ENCODE peak calls at places on chromosomes 1 and 21, in four cellular contexts. Z is cardiac fibroblast, T is progenitor cell of endocrine pancreas, L is pancreas. G is an unnamed sample.

GRCh38 chr21:38376693-38377092 is 119.9 kb downstream of the KCNJ15 start:
- DNase-seq in Z (no peak), T (no peak), L (no peak), G (no peak)

GRCh38 chr21:37984416-37984815 is 68.2 kb upstream of the KCNJ6 start:
- DNase-seq in Z (no peak), T (no peak), L (no peak), G (no peak)

GRCh38 chr1:228919919-228920318 is 184.6 kb downstream of the RHOU start:
- DNase-seq in Z (no peak), T (no peak), L (no peak), G (no peak)

GRCh38 chr1:26043765-26044164 is 2.2 kb downstream of the SLC30A2 start:
- DNase-seq in Z (no peak), T (no peak), L (no peak), G (no peak)

GRCh38 chr1:194477908-194478307 is 1291.5 kb upstream of the B3GALT2 start:
- DNase-seq in Z (no peak), T (no peak), L (no peak), G (no peak)

GRCh38 chr21:42496839-42497202 is 797 bp upstream of the RSPH1 start:
- DNase-seq in Z (no peak), T (no peak), L (no peak), G (no peak)

GRCh38 chr1:183580281-183580682 is 10.0 kb downstream of the NCF2 start:
- DNase-seq in Z (peak; percentile 23), T (no peak), L (no peak), G (no peak)

GRCh38 chr1:34113362-34113761 is 51.7 kb downstream of the CSMD2 start:
- DNase-seq in Z (no peak), T (no peak), L (no peak), G (no peak)

GRCh38 chr1:198647055-198647454 is 8.2 kb downstream of the PTPRC start:
- DNase-seq in Z (no peak), T (no peak), L (no peak), G (no peak)

GRCh38 chr1:91613594-91613993 is 112.9 kb downstream of the CDC7 start:
- DNase-seq in Z (no peak), T (no peak), L (no peak), G (no peak)

GRCh38 chr1:89887270-89887669 is 66.4 kb downstream of the LRRC8D start:
- DNase-seq in Z (peak; percentile 81), T (no peak), L (no peak), G (no peak)

GRCh38 chr1:58852731-58853485 is 69.1 kb upstream of the JUN start:
- DNase-seq in Z (no peak), T (no peak), L (no peak), G (no peak)

GRCh38 chr1:39676951-39677350 is 5.0 kb upstream of the NT5C1A start:
- DNase-seq in Z (no peak), T (no peak), L (no peak), G (no peak)

GRCh38 chr1:30705673-30706072 is 17.7 kb downstream of the MATN1 start:
- DNase-seq in Z (no peak), T (no peak), L (no peak), G (no peak)

GRCh38 chr1:30707412-30708360 is 15.7 kb downstream of the MATN1 start:
- DNase-seq in Z (peak; percentile 71), T (peak; percentile 72), L (peak; percentile 90), G (no peak)

GRCh38 chr1:30706528-30706927 is 16.9 kb downstream of the MATN1 start:
- DNase-seq in Z (peak; percentile 52), T (no peak), L (peak; percentile 78), G (no peak)

GRCh38 chr1:30710407-30710806 is 13.0 kb downstream of the MATN1 start:
- DNase-seq in Z (no peak), T (no peak), L (no peak), G (no peak)

GRCh38 chr1:30708361-30708728 is 15.0 kb downstream of the MATN1 start:
- DNase-seq in Z (no peak), T (no peak), L (no peak), G (no peak)
- TF ChIP-seq CTCF in Z (no peak), T (no peak), L (no peak), G (no peak)

DNA sequence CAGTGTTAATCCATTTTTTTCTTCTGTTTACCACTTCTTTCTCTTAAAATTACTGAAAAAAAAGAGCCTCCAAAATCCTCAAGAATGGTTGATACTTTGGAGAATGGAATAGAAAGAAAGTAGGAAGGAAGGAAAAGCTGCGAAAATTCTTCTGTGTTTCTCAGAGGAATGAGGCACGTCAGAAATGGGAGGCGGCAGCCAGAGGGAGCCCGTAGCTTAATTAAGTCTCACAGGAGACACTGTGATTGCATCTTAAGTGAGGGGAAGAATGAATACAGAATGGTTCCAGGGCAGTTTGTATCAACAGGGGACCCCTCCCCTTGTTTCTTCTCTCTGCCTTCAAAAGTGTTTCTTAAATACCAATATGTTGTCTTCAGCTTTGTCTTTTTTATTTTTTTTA is 1099.5 kb downstream of the PLA2G4A start:
- DNase-seq in Z (peak; percentile 39), T (no peak), L (no peak), G (no peak)
- TF ChIP-seq CTCF in Z (peak; percentile 30), T (peak; percentile 36), L (no peak), G (no peak)

GRCh38 chr1:180299486-180300246 is 69.6 kb downstream of the LHX4 start:
- DNase-seq in Z (no peak), T (no peak), L (no peak), G (no peak)

GRCh38 chr1:180301135-180301737 is 71.2 kb downstream of the LHX4 start:
- DNase-seq in Z (peak; percentile 45), T (no peak), L (no peak), G (no peak)

GRCh38 chr1:180294711-180295110 is 64.6 kb downstream of the LHX4 start:
- DNase-seq in Z (no peak), T (no peak), L (no peak), G (no peak)

GRCh38 chr1:180291004-180291403 is 60.9 kb downstream of the LHX4 start:
- DNase-seq in Z (peak; percentile 74), T (no peak), L (no peak), G (no peak)

DNA sequence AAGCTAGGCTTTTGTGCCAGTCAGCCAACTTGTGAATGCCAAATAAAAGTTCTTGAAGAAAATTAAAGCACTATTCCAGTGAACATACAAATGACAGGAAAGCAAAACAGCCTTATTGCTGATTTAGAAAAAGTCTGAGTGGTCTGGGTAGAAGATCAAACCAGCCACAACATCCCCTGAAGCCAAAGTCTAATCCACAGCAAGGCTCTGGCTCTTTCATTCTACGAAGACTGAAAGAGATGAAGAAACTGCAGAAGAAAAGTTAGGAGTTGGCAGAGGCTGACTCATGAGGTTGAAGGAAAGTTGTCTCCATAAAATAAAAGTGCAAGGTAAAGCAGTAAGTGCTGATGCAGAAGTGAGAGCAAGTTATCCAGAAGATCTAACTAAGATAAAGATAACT is 65.9 kb downstream of the LHX4 start:
- DNase-seq in Z (no peak), T (no peak), L (no peak), G (no peak)
- TF ChIP-seq CTCF in Z (no peak), T (no peak), L (no peak), G (no peak)

GRCh38 chr21:43825610-43825935 is 36.2 kb downstream of the RRP1 start:
- DNase-seq in Z (no peak), T (no peak), L (peak; percentile 41), G (no peak)

GRCh38 chr21:43826623-43826974 is 37.2 kb downstream of the RRP1 start:
- DNase-seq in Z (no peak), T (no peak), L (peak; percentile 42), G (no peak)

GRCh38 chr21:43827015-43827611 is 37.7 kb downstream of the RRP1 start:
- DNase-seq in Z (peak; percentile 86), T (no peak), L (peak; percentile 38), G (peak; percentile 17)

GRCh38 chr21:43824883-43825609 is 35.7 kb downstream of the RRP1 start:
- DNase-seq in Z (no peak), T (no peak), L (peak; percentile 32), G (no peak)

DNA sequence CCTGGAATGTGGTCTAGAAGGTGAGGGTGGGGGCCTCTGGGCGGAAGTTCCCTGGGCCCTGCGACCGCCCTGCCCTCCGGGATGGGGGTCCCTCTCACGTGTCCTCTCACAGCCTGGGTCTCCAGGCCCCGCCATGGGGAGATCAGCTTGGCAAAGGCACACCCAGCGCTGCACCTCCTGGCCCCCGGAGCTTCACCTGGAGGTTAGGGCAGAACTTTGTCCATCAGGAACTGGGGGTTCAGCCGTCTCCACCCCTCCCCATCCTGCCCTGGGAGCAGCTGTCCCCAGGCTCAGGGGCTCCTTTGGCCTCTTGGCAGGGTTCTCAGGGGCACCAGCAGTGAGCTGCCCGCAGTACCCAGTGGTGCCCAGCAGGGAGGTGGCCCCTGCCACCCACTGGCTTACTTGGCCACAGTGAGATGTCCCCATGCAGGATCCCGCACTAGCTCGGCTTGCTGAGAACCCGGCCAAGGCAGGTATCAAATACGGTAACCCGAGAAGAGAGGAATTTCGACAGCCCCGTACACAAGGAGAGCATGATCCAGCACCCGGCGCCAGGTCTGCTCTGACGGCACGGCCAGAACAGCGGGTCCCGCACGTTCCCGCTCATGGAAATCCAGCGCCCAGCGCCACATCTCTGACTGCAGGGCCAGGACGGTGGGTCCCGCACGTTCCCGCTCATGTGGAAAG is 36.7 kb downstream of the RRP1 start:
- DNase-seq in Z (no peak), T (no peak), L (peak; percentile 55), G (no peak)
- TF ChIP-seq CTCF in Z (peak; percentile 32), T (peak; percentile 29), L (no peak), G (peak; percentile 13)

GRCh38 chr1:116232989-116233514 is 121.9 kb downstream of the MAB21L3 start:
- DNase-seq in Z (no peak), T (no peak), L (no peak), G (no peak)
- TF ChIP-seq CTCF in Z (no peak), T (no peak), L (no peak), G (no peak)

DNA sequence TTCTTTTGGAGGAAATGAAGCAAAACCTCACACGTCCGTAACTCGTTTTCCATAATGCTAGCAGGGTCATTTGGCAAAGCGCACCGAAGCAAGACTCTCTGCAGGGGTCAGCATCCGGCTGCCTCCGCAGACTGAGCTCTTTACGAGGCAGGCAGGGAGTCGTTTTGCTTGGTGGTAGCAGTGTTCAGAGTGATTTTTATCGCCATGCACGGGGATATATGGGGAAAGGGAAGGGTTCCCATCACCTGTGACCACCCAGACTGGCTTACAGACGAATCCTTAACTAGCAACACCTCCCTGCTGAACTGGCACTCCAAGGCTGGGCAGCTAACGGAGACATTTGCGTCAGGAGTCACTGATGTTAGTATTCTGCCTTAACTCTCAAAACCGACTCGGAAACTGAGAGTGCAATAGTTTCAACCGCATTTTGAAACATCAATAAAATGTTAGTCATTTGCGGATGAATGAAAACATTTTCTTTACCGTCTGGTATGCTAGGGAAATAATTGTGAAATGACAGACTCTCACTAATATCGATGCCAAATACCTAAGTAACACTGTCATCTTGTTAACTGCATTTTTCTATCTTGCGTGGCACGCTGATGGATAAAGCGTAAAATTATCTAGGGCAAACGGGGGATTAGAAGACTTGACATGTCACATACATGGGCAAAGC is 2.2 kb upstream of the NEGR1 start:
- DNase-seq in Z (peak; percentile 98), T (peak; percentile 30), L (peak; percentile 34), G (peak; percentile 97)
- TF ChIP-seq CTCF in Z (no peak), T (peak; percentile 31), L (no peak), G (peak; percentile 2)

GRCh38 chr21:27802816-27803475 is 836.1 kb upstream of the ADAMTS5 start:
- DNase-seq in Z (peak; percentile 71), T (no peak), L (no peak), G (no peak)

GRCh38 chr21:27803571-27803970 is 836.7 kb upstream of the ADAMTS5 start:
- DNase-seq in Z (peak; percentile 57), T (no peak), L (no peak), G (no peak)

GRCh38 chr21:27806261-27806660 is 839.4 kb upstream of the ADAMTS5 start:
- DNase-seq in Z (no peak), T (no peak), L (no peak), G (no peak)

GRCh38 chr21:27805696-27806095 is 838.8 kb upstream of the ADAMTS5 start:
- DNase-seq in Z (no peak), T (no peak), L (no peak), G (no peak)

GRCh38 chr21:27804515-27804914 is 837.6 kb upstream of the ADAMTS5 start:
- DNase-seq in Z (no peak), T (no peak), L (no peak), G (no peak)
- TF ChIP-seq CTCF in Z (no peak), T (no peak), L (no peak), G (no peak)

G was measured in AG09309.